ENCODE peak calls at places on chromosomes 11 and 22, in eight cellular contexts. V is neural crest cell, D is kidney, A is brain microvascular endothelial cell, C is WERI-Rb-1, R is Calu3, I is ovary, G is GM12865. E is an unnamed sample.

GRCh38 chr22:30804626-30805025 is 110.0 kb downstream of the OSBP2 start:
- DNase-seq in V (no peak), D (no peak), A (no peak), C (no peak), R (no peak), I (no peak), G (no peak), E (no peak)

GRCh38 chr11:60265373-60266214 is 14.9 kb upstream of the MS4A4A start:
- DNase-seq in V (peak; percentile 55), D (no peak), A (peak; percentile 40), C (no peak), R (peak; percentile 61), I (no peak), G (peak; percentile 54), E (no peak)

GRCh38 chr11:57288771-57289579 is 35.8 kb downstream of the TNKS1BP1 start:
- DNase-seq in V (peak; percentile 38), D (no peak), A (peak; percentile 93), C (no peak), R (no peak), I (no peak), G (no peak), E (no peak)

GRCh38 chr11:22800482-22800881 is 29.1 kb downstream of the SVIP start:
- DNase-seq in V (no peak), D (no peak), A (no peak), C (no peak), R (no peak), I (no peak), G (no peak), E (no peak)

GRCh38 chr11:64796757-64797541 is 6.1 kb downstream of the MAP4K2 start:
- DNase-seq in V (no peak), D (peak; percentile 66), A (no peak), C (no peak), R (no peak), I (no peak), G (no peak), E (no peak)

GRCh38 chr11:8484251-8484650 is 109.8 kb downstream of the STK33 start:
- DNase-seq in V (no peak), D (no peak), A (no peak), C (no peak), R (no peak), I (no peak), G (no peak), E (no peak)

GRCh38 chr11:96230686-96231085 is 112.3 kb downstream of the MAML2 start:
- DNase-seq in V (no peak), D (no peak), A (no peak), C (no peak), R (no peak), I (no peak), G (no peak), E (peak; percentile 61)

GRCh38 chr22:24208012-24208749 is 26.9 kb downstream of the SUSD2 start:
- DNase-seq in V (no peak), D (no peak), A (peak; percentile 94), C (no peak), R (peak; percentile 60), I (peak; percentile 36), G (no peak), E (peak; percentile 78)

GRCh38 chr11:12669930-12670329 is 4.3 kb upstream of the TEAD1 start:
- DNase-seq in V (no peak), D (no peak), A (no peak), C (no peak), R (no peak), I (no peak), G (no peak), E (no peak)

GRCh38 chr11:45182902-45183301 is 36.5 kb downstream of the PRDM11 start:
- DNase-seq in V (no peak), D (no peak), A (peak; percentile 20), C (peak; percentile 43), R (peak; percentile 45), I (no peak), G (peak; percentile 12), E (no peak)

GRCh38 chr11:88414981-88415391 is 77.5 kb upstream of the CTSC start:
- DNase-seq in V (no peak), D (no peak), A (peak; percentile 49), C (no peak), R (no peak), I (no peak), G (peak; percentile 27), E (no peak)

GRCh38 chr11:121958978-121959340 is 157.1 kb downstream of the BLID start:
- DNase-seq in V (no peak), D (no peak), A (no peak), C (no peak), R (no peak), I (no peak), G (no peak), E (no peak)

GRCh38 chr22:44758354-44758969 is 6.1 kb downstream of the ARHGAP8 start:
- DNase-seq in V (no peak), D (no peak), A (peak; percentile 10), C (no peak), R (no peak), I (no peak), G (no peak), E (no peak)

GRCh38 chr11:113372317-113372716 is 15.3 kb upstream of the ANKK1 start:
- DNase-seq in V (no peak), D (no peak), A (no peak), C (no peak), R (no peak), I (no peak), G (no peak), E (no peak)

GRCh38 chr22:26642465-26643367 is 14.7 kb upstream of the MIAT start:
- DNase-seq in V (no peak), D (no peak), A (no peak), C (no peak), R (no peak), I (no peak), G (peak; percentile 65), E (no peak)
- TF ChIP-seq CTCF in V (no peak), D (no peak), A (peak; percentile 36), C (peak; percentile 19), R (no peak), I (no peak), G (peak; percentile 35), E (no peak)

DNA sequence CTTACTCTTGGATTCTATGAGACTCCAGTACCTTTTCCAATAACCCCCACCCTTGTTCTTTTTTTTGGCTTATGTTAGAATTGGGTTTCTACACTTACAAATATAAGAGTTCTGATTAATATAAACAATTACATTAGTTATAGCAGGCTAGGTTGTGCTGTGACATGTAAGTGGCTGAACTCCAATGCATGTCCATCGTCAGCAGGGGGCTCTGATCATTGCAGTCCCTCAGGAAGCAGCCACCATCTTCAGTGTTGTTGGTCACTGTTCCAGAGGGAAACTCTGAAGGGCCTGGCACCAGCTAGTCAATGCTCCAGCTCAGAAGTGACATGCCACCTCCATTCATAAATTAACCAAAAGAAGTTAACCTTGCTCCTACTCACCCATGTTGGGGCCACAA is 5.6 kb downstream of the LIPT2 start:
- DNase-seq in V (no peak), D (no peak), A (no peak), C (peak; percentile 33), R (peak; percentile 63), I (no peak), G (peak; percentile 47), E (no peak)
- TF ChIP-seq CTCF in V (peak; percentile 42), D (peak; percentile 16), A (peak; percentile 65), C (peak; percentile 51), R (peak; percentile 51), I (no peak), G (peak; percentile 23), E (no peak)

GRCh38 chr11:118633319-118633690 is 25.9 kb downstream of the PHLDB1 start:
- DNase-seq in V (no peak), D (no peak), A (no peak), C (no peak), R (no peak), I (no peak), G (no peak), E (no peak)

GRCh38 chr11:118633979-118634378 is 26.6 kb downstream of the PHLDB1 start:
- DNase-seq in V (no peak), D (peak; percentile 57), A (no peak), C (no peak), R (no peak), I (no peak), G (no peak), E (no peak)

GRCh38 chr11:118635237-118635591 is 27.8 kb downstream of the PHLDB1 start:
- DNase-seq in V (no peak), D (peak; percentile 72), A (no peak), C (no peak), R (no peak), I (peak; percentile 45), G (no peak), E (peak; percentile 22)

GRCh38 chr11:118635642-118636041 is 28.2 kb downstream of the PHLDB1 start:
- DNase-seq in V (no peak), D (no peak), A (no peak), C (no peak), R (no peak), I (no peak), G (no peak), E (no peak)

DNA sequence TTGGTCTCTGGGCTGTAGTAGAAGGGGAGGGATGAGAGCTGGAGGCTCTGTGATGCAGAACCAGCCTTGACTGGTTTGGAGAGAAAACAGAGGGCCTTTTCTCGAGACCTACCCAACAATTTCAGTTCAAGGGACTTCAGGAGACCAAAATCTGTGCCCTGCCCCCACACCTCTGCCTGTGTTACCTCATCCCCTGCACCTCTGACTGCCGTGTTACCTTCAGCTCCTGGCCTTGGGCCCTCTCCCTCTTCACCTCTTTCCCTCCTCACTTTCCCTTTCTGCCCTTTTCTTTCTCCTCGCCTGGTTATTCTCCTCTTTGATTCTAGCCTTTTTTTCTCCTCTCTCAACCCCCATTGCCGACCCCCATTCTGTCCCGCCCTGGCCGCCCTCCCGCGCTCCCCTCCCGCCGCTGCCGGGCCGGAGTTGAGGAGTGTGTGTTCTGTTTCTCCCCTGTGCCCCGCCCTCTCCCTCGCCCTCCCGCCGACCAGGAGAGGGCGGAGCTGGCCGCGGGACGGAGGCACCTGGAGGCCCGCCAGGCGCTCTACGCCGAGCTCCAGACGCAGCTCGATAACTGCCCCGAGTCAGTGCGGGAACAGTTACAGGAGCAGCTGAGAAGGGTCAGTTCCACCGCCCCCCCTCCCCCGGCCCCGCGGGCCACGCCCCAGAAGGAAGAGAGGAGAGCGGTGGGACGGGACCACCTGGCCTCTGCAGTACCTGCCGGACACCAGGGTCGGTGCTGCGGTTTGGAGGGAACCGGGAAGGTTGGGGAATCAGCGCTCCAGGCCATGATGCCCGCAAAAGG is 27.2 kb downstream of the PHLDB1 start:
- DNase-seq in V (no peak), D (peak; percentile 92), A (no peak), C (no peak), R (peak; percentile 76), I (peak; percentile 91), G (no peak), E (peak; percentile 36)
- TF ChIP-seq CTCF in V (peak; percentile 34), D (peak; percentile 23), A (no peak), C (no peak), R (no peak), I (peak; percentile 22), G (no peak), E (no peak)

DNA sequence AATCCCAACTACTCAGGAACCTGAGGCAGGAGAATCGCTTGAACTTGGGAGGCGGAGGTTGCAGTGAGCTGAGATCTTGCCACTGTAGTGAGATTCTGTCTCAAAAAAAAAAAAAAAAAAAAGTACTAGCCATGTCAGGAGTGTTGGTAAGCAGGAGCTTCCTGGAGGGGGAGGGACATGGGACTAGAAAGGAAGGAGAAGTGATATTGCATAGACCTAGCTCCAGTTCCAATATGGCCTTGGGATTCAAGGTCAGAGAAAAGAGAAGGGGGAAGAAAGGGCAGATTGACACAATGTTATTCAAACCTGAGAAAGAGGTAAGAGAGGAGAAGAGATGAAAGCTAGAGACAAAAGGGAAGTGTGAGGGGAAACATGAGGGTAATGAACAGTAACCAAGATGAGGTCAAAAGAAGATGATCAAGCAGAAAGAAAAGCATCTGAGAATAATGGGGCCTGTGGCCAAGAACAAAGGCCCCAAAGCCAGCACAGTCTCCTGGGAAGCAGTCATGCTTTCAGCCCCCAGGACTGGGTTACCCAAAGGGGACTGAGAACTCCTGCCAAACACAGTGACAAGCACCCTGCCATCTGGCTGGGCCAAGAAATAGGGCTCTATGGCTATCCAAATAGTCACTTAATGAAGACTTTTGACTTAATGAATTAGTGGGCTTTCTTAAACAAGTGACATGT is 51.7 kb upstream of the FTH1 start:
- DNase-seq in V (no peak), D (no peak), A (no peak), C (no peak), R (no peak), I (no peak), G (peak; percentile 18), E (no peak)
- TF ChIP-seq CTCF in V (no peak), D (no peak), A (no peak), C (no peak), R (no peak), I (no peak), G (no peak), E (no peak)